ENCODE peak calls at places on chromosome 22, in six cellular contexts. One of them, this sample, is unnamed.

GRCh38 chr22:45009881-45010531 is at the start of gene PHF21B:
- DNase-seq in stimulated activated CD4-positive, alpha-beta T cell treated with anti-CD3 and anti-CD28 coated beads, Interleukin-4, amount 100 ng/mL, for 1 hour: peak
- DNase-seq in neural progenitor cell: peak
- DNase-seq in tibial artery: no peak
- DNase-seq in A549: peak
- DNase-seq in RCC 7860: no peak
- DNase-seq in this sample: no peak

GRCh38 chr22:38416621-38417251 is 38.3 kb downstream of the KCNJ4 start:
- DNase-seq in stimulated activated CD4-positive, alpha-beta T cell treated with anti-CD3 and anti-CD28 coated beads, Interleukin-4, amount 100 ng/mL, for 1 hour: no peak
- DNase-seq in neural progenitor cell: no peak
- DNase-seq in tibial artery: no peak
- DNase-seq in A549: no peak
- DNase-seq in RCC 7860: no peak
- DNase-seq in this sample: no peak

GRCh38 chr22:20777420-20778177 is 3.7 kb downstream of the SERPIND1 start:
- DNase-seq in stimulated activated CD4-positive, alpha-beta T cell treated with anti-CD3 and anti-CD28 coated beads, Interleukin-4, amount 100 ng/mL, for 1 hour: no peak
- DNase-seq in neural progenitor cell: no peak
- DNase-seq in tibial artery: no peak
- DNase-seq in A549: peak
- DNase-seq in RCC 7860: peak
- DNase-seq in this sample: peak

GRCh38 chr22:29517215-29517908 is 36.2 kb downstream of the THOC5 start:
- DNase-seq in stimulated activated CD4-positive, alpha-beta T cell treated with anti-CD3 and anti-CD28 coated beads, Interleukin-4, amount 100 ng/mL, for 1 hour: no peak
- DNase-seq in neural progenitor cell: no peak
- DNase-seq in tibial artery: no peak
- DNase-seq in A549: no peak
- DNase-seq in RCC 7860: no peak
- DNase-seq in this sample: no peak

GRCh38 chr22:25818541-25818940 is 76.6 kb downstream of the MYO18B start:
- DNase-seq in stimulated activated CD4-positive, alpha-beta T cell treated with anti-CD3 and anti-CD28 coated beads, Interleukin-4, amount 100 ng/mL, for 1 hour: no peak
- DNase-seq in neural progenitor cell: no peak
- DNase-seq in tibial artery: no peak
- DNase-seq in A549: no peak
- DNase-seq in RCC 7860: no peak
- DNase-seq in this sample: no peak

GRCh38 chr22:47045691-47046410 is 283.4 kb downstream of the TBC1D22A start:
- DNase-seq in stimulated activated CD4-positive, alpha-beta T cell treated with anti-CD3 and anti-CD28 coated beads, Interleukin-4, amount 100 ng/mL, for 1 hour: no peak
- DNase-seq in neural progenitor cell: no peak
- DNase-seq in tibial artery: no peak
- DNase-seq in A549: no peak
- DNase-seq in RCC 7860: no peak
- DNase-seq in this sample: no peak

GRCh38 chr22:43330178-43331063 is 12.8 kb downstream of the SCUBE1 start:
- DNase-seq in stimulated activated CD4-positive, alpha-beta T cell treated with anti-CD3 and anti-CD28 coated beads, Interleukin-4, amount 100 ng/mL, for 1 hour: no peak
- DNase-seq in neural progenitor cell: no peak
- DNase-seq in tibial artery: no peak
- DNase-seq in A549: no peak
- DNase-seq in RCC 7860: no peak
- DNase-seq in this sample: no peak

GRCh38 chr22:50607366-50608020 is 6.9 kb downstream of the MAPK8IP2 start:
- DNase-seq in stimulated activated CD4-positive, alpha-beta T cell treated with anti-CD3 and anti-CD28 coated beads, Interleukin-4, amount 100 ng/mL, for 1 hour: no peak
- DNase-seq in neural progenitor cell: no peak
- DNase-seq in tibial artery: no peak
- DNase-seq in A549: no peak
- DNase-seq in RCC 7860: no peak
- DNase-seq in this sample: no peak

GRCh38 chr22:18066181-18066859 is 11.5 kb upstream of the PEX26 start:
- DNase-seq in stimulated activated CD4-positive, alpha-beta T cell treated with anti-CD3 and anti-CD28 coated beads, Interleukin-4, amount 100 ng/mL, for 1 hour: no peak
- DNase-seq in neural progenitor cell: no peak
- DNase-seq in tibial artery: no peak
- DNase-seq in A549: no peak
- DNase-seq in RCC 7860: no peak
- DNase-seq in this sample: no peak

GRCh38 chr22:44702479-44703219 is 645 bp downstream of the PRR5 start:
- DNase-seq in stimulated activated CD4-positive, alpha-beta T cell treated with anti-CD3 and anti-CD28 coated beads, Interleukin-4, amount 100 ng/mL, for 1 hour: peak
- DNase-seq in neural progenitor cell: peak
- DNase-seq in tibial artery: no peak
- DNase-seq in A549: no peak
- DNase-seq in RCC 7860: no peak
- DNase-seq in this sample: peak

GRCh38 chr22:19756288-19757128 is 4.1 kb upstream of the TBX1 start:
- DNase-seq in stimulated activated CD4-positive, alpha-beta T cell treated with anti-CD3 and anti-CD28 coated beads, Interleukin-4, amount 100 ng/mL, for 1 hour: peak
- DNase-seq in neural progenitor cell: peak
- DNase-seq in tibial artery: no peak
- DNase-seq in A549: peak
- DNase-seq in RCC 7860: no peak
- DNase-seq in this sample: peak

GRCh38 chr22:44186121-44186510 is 5.4 kb downstream of the PARVG start:
- DNase-seq in stimulated activated CD4-positive, alpha-beta T cell treated with anti-CD3 and anti-CD28 coated beads, Interleukin-4, amount 100 ng/mL, for 1 hour: no peak
- DNase-seq in neural progenitor cell: no peak
- DNase-seq in tibial artery: no peak
- DNase-seq in A549: no peak
- DNase-seq in RCC 7860: no peak
- DNase-seq in this sample: no peak

GRCh38 chr22:39943366-39943765 is 16.8 kb upstream of the TMA7B start:
- DNase-seq in stimulated activated CD4-positive, alpha-beta T cell treated with anti-CD3 and anti-CD28 coated beads, Interleukin-4, amount 100 ng/mL, for 1 hour: peak
- DNase-seq in neural progenitor cell: peak
- DNase-seq in tibial artery: no peak
- DNase-seq in A549: no peak
- DNase-seq in RCC 7860: no peak
- DNase-seq in this sample: no peak

GRCh38 chr22:24097961-24098391 is 83.3 kb upstream of the SUSD2 start:
- DNase-seq in stimulated activated CD4-positive, alpha-beta T cell treated with anti-CD3 and anti-CD28 coated beads, Interleukin-4, amount 100 ng/mL, for 1 hour: no peak
- DNase-seq in neural progenitor cell: no peak
- DNase-seq in tibial artery: peak
- DNase-seq in A549: no peak
- DNase-seq in RCC 7860: no peak
- DNase-seq in this sample: no peak

GRCh38 chr22:36937319-36938027 is 24.0 kb downstream of the CSF2RB start:
- DNase-seq in stimulated activated CD4-positive, alpha-beta T cell treated with anti-CD3 and anti-CD28 coated beads, Interleukin-4, amount 100 ng/mL, for 1 hour: no peak
- DNase-seq in neural progenitor cell: no peak
- DNase-seq in tibial artery: no peak
- DNase-seq in A549: no peak
- DNase-seq in RCC 7860: no peak
- DNase-seq in this sample: no peak

GRCh38 chr22:28714043-28714442 is 27.6 kb downstream of the CHEK2 start:
- DNase-seq in stimulated activated CD4-positive, alpha-beta T cell treated with anti-CD3 and anti-CD28 coated beads, Interleukin-4, amount 100 ng/mL, for 1 hour: no peak
- DNase-seq in neural progenitor cell: no peak
- DNase-seq in tibial artery: no peak
- DNase-seq in A549: no peak
- DNase-seq in RCC 7860: no peak
- DNase-seq in this sample: no peak

GRCh38 chr22:36728505-36728904 is 25.0 kb upstream of the CACNG2 start:
- DNase-seq in stimulated activated CD4-positive, alpha-beta T cell treated with anti-CD3 and anti-CD28 coated beads, Interleukin-4, amount 100 ng/mL, for 1 hour: no peak
- DNase-seq in neural progenitor cell: no peak
- DNase-seq in tibial artery: no peak
- DNase-seq in A549: no peak
- DNase-seq in RCC 7860: no peak
- DNase-seq in this sample: no peak

GRCh38 chr22:19509923-19510322 is 14.3 kb downstream of the CLDN5 start:
- DNase-seq in stimulated activated CD4-positive, alpha-beta T cell treated with anti-CD3 and anti-CD28 coated beads, Interleukin-4, amount 100 ng/mL, for 1 hour: no peak
- DNase-seq in neural progenitor cell: no peak
- DNase-seq in tibial artery: no peak
- DNase-seq in A549: no peak
- DNase-seq in RCC 7860: no peak
- DNase-seq in this sample: no peak

GRCh38 chr22:17272511-17272991 is 53.3 kb upstream of the ADA2 start:
- DNase-seq in stimulated activated CD4-positive, alpha-beta T cell treated with anti-CD3 and anti-CD28 coated beads, Interleukin-4, amount 100 ng/mL, for 1 hour: no peak
- DNase-seq in neural progenitor cell: peak
- DNase-seq in tibial artery: no peak
- DNase-seq in A549: no peak
- DNase-seq in RCC 7860: no peak
- DNase-seq in this sample: no peak

GRCh38 chr22:40637181-40638150 is 947 bp upstream of the MRTFA start:
- DNase-seq in stimulated activated CD4-positive, alpha-beta T cell treated with anti-CD3 and anti-CD28 coated beads, Interleukin-4, amount 100 ng/mL, for 1 hour: peak
- DNase-seq in neural progenitor cell: no peak
- DNase-seq in tibial artery: peak
- DNase-seq in A549: no peak
- DNase-seq in RCC 7860: peak
- DNase-seq in this sample: peak

GRCh38 chr22:30250713-30251267 is 4.2 kb upstream of the LIF start:
- DNase-seq in stimulated activated CD4-positive, alpha-beta T cell treated with anti-CD3 and anti-CD28 coated beads, Interleukin-4, amount 100 ng/mL, for 1 hour: no peak
- DNase-seq in neural progenitor cell: no peak
- DNase-seq in tibial artery: no peak
- DNase-seq in A549: peak
- DNase-seq in RCC 7860: peak
- DNase-seq in this sample: peak

GRCh38 chr22:17847360-17848078 is 73.2 kb upstream of the BID start:
- DNase-seq in stimulated activated CD4-positive, alpha-beta T cell treated with anti-CD3 and anti-CD28 coated beads, Interleukin-4, amount 100 ng/mL, for 1 hour: no peak
- DNase-seq in neural progenitor cell: no peak
- DNase-seq in tibial artery: no peak
- DNase-seq in A549: no peak
- DNase-seq in RCC 7860: no peak
- DNase-seq in this sample: no peak

GRCh38 chr22:40300884-40301672 is 45.2 kb upstream of the ADSL start:
- DNase-seq in stimulated activated CD4-positive, alpha-beta T cell treated with anti-CD3 and anti-CD28 coated beads, Interleukin-4, amount 100 ng/mL, for 1 hour: no peak
- DNase-seq in neural progenitor cell: no peak
- DNase-seq in tibial artery: no peak
- DNase-seq in A549: no peak
- DNase-seq in RCC 7860: no peak
- DNase-seq in this sample: no peak

GRCh38 chr22:35531695-35532094 is 8.9 kb upstream of the RASD2 start:
- DNase-seq in stimulated activated CD4-positive, alpha-beta T cell treated with anti-CD3 and anti-CD28 coated beads, Interleukin-4, amount 100 ng/mL, for 1 hour: no peak
- DNase-seq in neural progenitor cell: no peak
- DNase-seq in tibial artery: no peak
- DNase-seq in A549: no peak
- DNase-seq in RCC 7860: no peak
- DNase-seq in this sample: no peak

GRCh38 chr22:46907578-46908215 is 145.2 kb downstream of the TBC1D22A start:
- DNase-seq in stimulated activated CD4-positive, alpha-beta T cell treated with anti-CD3 and anti-CD28 coated beads, Interleukin-4, amount 100 ng/mL, for 1 hour: no peak
- DNase-seq in neural progenitor cell: no peak
- DNase-seq in tibial artery: no peak
- DNase-seq in A549: no peak
- DNase-seq in RCC 7860: no peak
- DNase-seq in this sample: no peak

GRCh38 chr22:42462016-42462415 is 29.8 kb upstream of the NFAM1 start:
- DNase-seq in stimulated activated CD4-positive, alpha-beta T cell treated with anti-CD3 and anti-CD28 coated beads, Interleukin-4, amount 100 ng/mL, for 1 hour: no peak
- DNase-seq in neural progenitor cell: peak
- DNase-seq in tibial artery: no peak
- DNase-seq in A549: no peak
- DNase-seq in RCC 7860: no peak
- DNase-seq in this sample: no peak

GRCh38 chr22:40560551-40560950 is 76.0 kb downstream of the MRTFA start:
- DNase-seq in stimulated activated CD4-positive, alpha-beta T cell treated with anti-CD3 and anti-CD28 coated beads, Interleukin-4, amount 100 ng/mL, for 1 hour: no peak
- DNase-seq in neural progenitor cell: no peak
- DNase-seq in tibial artery: no peak
- DNase-seq in A549: no peak
- DNase-seq in RCC 7860: no peak
- DNase-seq in this sample: no peak

GRCh38 chr22:21796863-21797262 is 61.3 kb upstream of the YPEL1 start:
- DNase-seq in stimulated activated CD4-positive, alpha-beta T cell treated with anti-CD3 and anti-CD28 coated beads, Interleukin-4, amount 100 ng/mL, for 1 hour: no peak
- DNase-seq in neural progenitor cell: no peak
- DNase-seq in tibial artery: no peak
- DNase-seq in A549: no peak
- DNase-seq in RCC 7860: no peak
- DNase-seq in this sample: no peak

GRCh38 chr22:22164541-22165272 is 79.9 kb upstream of the VPREB1 start:
- DNase-seq in stimulated activated CD4-positive, alpha-beta T cell treated with anti-CD3 and anti-CD28 coated beads, Interleukin-4, amount 100 ng/mL, for 1 hour: no peak
- DNase-seq in neural progenitor cell: peak
- DNase-seq in tibial artery: no peak
- DNase-seq in A549: no peak
- DNase-seq in RCC 7860: no peak
- DNase-seq in this sample: no peak

GRCh38 chr22:38204784-38205183 is 3.0 kb downstream of the MAFF start:
- DNase-seq in stimulated activated CD4-positive, alpha-beta T cell treated with anti-CD3 and anti-CD28 coated beads, Interleukin-4, amount 100 ng/mL, for 1 hour: no peak
- DNase-seq in neural progenitor cell: no peak
- DNase-seq in tibial artery: no peak
- DNase-seq in A549: no peak
- DNase-seq in RCC 7860: no peak
- DNase-seq in this sample: no peak

GRCh38 chr22:23398701-23399366 is 181.3 kb downstream of the IGLL1 start:
- DNase-seq in stimulated activated CD4-positive, alpha-beta T cell treated with anti-CD3 and anti-CD28 coated beads, Interleukin-4, amount 100 ng/mL, for 1 hour: no peak
- DNase-seq in neural progenitor cell: no peak
- DNase-seq in tibial artery: no peak
- DNase-seq in A549: no peak
- DNase-seq in RCC 7860: no peak
- DNase-seq in this sample: no peak